ENCODE peak calls at places on chromosomes 4 and X, in seven cellular contexts. N is ureter; B is stimulated activated CD4-positive, alpha-beta T cell treated with anti-CD3 and anti-CD28 coated beads, Interleukin-2, amount 100 ng/mL, for 4 hours; V is OCI-LY7; E is coronary artery; O is prostate gland; K is HFF-Myc. Y is an unnamed sample.

GRCh38 chrX:14032383-14032782 is 2.7 kb upstream of the GEMIN8 start:
- DNase-seq in N (peak), B (peak), V (peak), E (no peak), O (peak), K (no peak), Y (peak)

GRCh38 chrX:11666180-11666579 is 460 bp upstream of the ARHGAP6 start:
- DNase-seq in N (no peak), B (no peak), V (no peak), E (no peak), O (no peak), K (no peak), Y (no peak)

GRCh38 chr4:4869731-4870483 is 10.4 kb downstream of the MSX1 start:
- DNase-seq in N (no peak), B (no peak), V (no peak), E (no peak), O (no peak), K (no peak), Y (no peak)

GRCh38 chr4:112060212-112060611 is 85.0 kb upstream of the FAM241A start:
- DNase-seq in N (no peak), B (no peak), V (peak), E (no peak), O (no peak), K (no peak), Y (no peak)

GRCh38 chr4:94695389-94695788 is 62.4 kb upstream of the BMPR1B start:
- DNase-seq in N (no peak), B (no peak), V (no peak), E (no peak), O (no peak), K (no peak), Y (no peak)

GRCh38 chr4:22179124-22179874 is 230.7 kb upstream of the KCNIP4 start:
- DNase-seq in N (no peak), B (no peak), V (no peak), E (no peak), O (no peak), K (no peak), Y (no peak)

GRCh38 chr4:100746141-100746540 is 228.3 kb upstream of the EMCN start:
- DNase-seq in N (no peak), B (no peak), V (no peak), E (no peak), O (no peak), K (no peak), Y (no peak)

GRCh38 chr4:75180790-75181776 is 248.2 kb downstream of the PARM1 start:
- DNase-seq in N (peak), B (no peak), V (peak), E (no peak), O (no peak), K (no peak), Y (peak)

GRCh38 chr4:70667710-70668535 is 1.6 kb upstream of the JCHAIN start:
- DNase-seq in N (no peak), B (no peak), V (peak), E (no peak), O (no peak), K (no peak), Y (no peak)

GRCh38 chr4:169418846-169419245 is 148.1 kb upstream of the SH3RF1 start:
- DNase-seq in N (no peak), B (no peak), V (no peak), E (no peak), O (no peak), K (no peak), Y (no peak)

GRCh38 chr4:7722716-7723115 is 216.9 kb downstream of the AFAP1 start:
- DNase-seq in N (no peak), B (no peak), V (no peak), E (no peak), O (no peak), K (no peak), Y (peak)

GRCh38 chr4:10120943-10121567 is 4.5 kb upstream of the WDR1 start:
- DNase-seq in N (no peak), B (no peak), V (no peak), E (no peak), O (no peak), K (no peak), Y (no peak)

GRCh38 chr4:41590591-41590990 is 52.6 kb downstream of the LIMCH1 start:
- DNase-seq in N (peak), B (no peak), V (no peak), E (no peak), O (peak), K (no peak), Y (no peak)

GRCh38 chrX:18410038-18410437 is 15.4 kb upstream of the CDKL5 start:
- DNase-seq in N (no peak), B (no peak), V (no peak), E (no peak), O (no peak), K (no peak), Y (peak)

GRCh38 chr4:41602113-41602512 is 64.2 kb downstream of the LIMCH1 start:
- DNase-seq in N (no peak), B (no peak), V (no peak), E (no peak), O (no peak), K (no peak), Y (no peak)

GRCh38 chr4:37471971-37472370 is 214.2 kb downstream of the RELL1 start:
- DNase-seq in N (peak), B (no peak), V (no peak), E (no peak), O (peak), K (no peak), Y (peak)

GRCh38 chrX:68273887-68274286 is 159.4 kb downstream of the OPHN1 start:
- DNase-seq in N (no peak), B (no peak), V (no peak), E (no peak), O (no peak), K (no peak), Y (no peak)

GRCh38 chr4:150243932-150244331 is 165.7 kb downstream of the DCLK2 start:
- DNase-seq in N (no peak), B (no peak), V (no peak), E (no peak), O (no peak), K (no peak), Y (no peak)

GRCh38 chrX:40008841-40009461 is 88.8 kb downstream of the BCOR start:
- DNase-seq in N (no peak), B (no peak), V (no peak), E (no peak), O (no peak), K (no peak), Y (peak)

GRCh38 chr4:159070742-159071141 is 32.1 kb upstream of the RAPGEF2 start:
- DNase-seq in N (no peak), B (no peak), V (no peak), E (no peak), O (no peak), K (peak), Y (no peak)

Y was measured in MV-4-11.